ENCODE peak calls at places on chromosome 4, in nine cellular contexts. L is dorsolateral prefrontal cortex; F is CD4-positive, alpha-beta T cell; W is stimulated activated CD8-positive, alpha-beta memory T cell treated with anti-CD3 and anti-CD28 coated beads, Interleukin-7, amount 100 ng/mL, for 1 hour; Y is psoas muscle; X is MCF 10A; U is body of pancreas; D is NCI-H1930; V is AG08395. E is an unnamed sample.

GRCh38 chr4:77699731-77700210 is 94.2 kb downstream of the CXCL13 start:
- DNase-seq in Y (no peak), D (no peak), F (no peak), U (no peak), L (no peak), V (peak; percentile 76), X (peak; percentile 68), W (no peak), E (peak; percentile 88)

GRCh38 chr4:44150091-44150576 is 298.5 kb downstream of the KCTD8 start:
- DNase-seq in F (no peak), W (no peak), V (no peak), U (no peak), X (peak; percentile 45), Y (no peak), L (no peak), D (no peak), E (no peak)

GRCh38 chr4:86451560-86452322 is 91.9 kb upstream of the MAPK10 start:
- DNase-seq in F (no peak), X (peak; percentile 27), Y (no peak), L (no peak), U (no peak), V (peak; percentile 17), W (no peak), D (no peak), E (no peak)

GRCh38 chr4:153471691-153472080 is 5.5 kb downstream of the TMEM131L start:
- DNase-seq in F (peak; percentile 52), X (peak; percentile 55), D (no peak), Y (no peak), V (no peak), U (no peak), W (no peak), L (no peak), E (no peak)

GRCh38 chr4:147975902-147976301 is 244.0 kb downstream of the ARHGAP10 start:
- DNase-seq in D (no peak), L (no peak), W (no peak), V (peak; percentile 21), F (no peak), X (no peak), U (no peak), Y (no peak), E (no peak)

GRCh38 chr4:134202557-134202956 is 968 bp upstream of the PABPC4L start:
- DNase-seq in V (no peak), L (no peak), F (no peak), W (no peak), X (peak; percentile 58), Y (no peak), D (no peak), U (no peak), E (no peak)

GRCh38 chr4:4990857-4991540 is 28.3 kb downstream of the CYTL1 start:
- DNase-seq in X (peak; percentile 95), D (no peak), L (no peak), U (peak; percentile 71), W (no peak), F (no peak), Y (peak; percentile 88), V (peak; percentile 98), E (peak; percentile 64)

GRCh38 chr4:86788826-86789225 is 60.4 kb downstream of the SLC10A6 start:
- DNase-seq in U (no peak), W (no peak), F (no peak), V (no peak), L (no peak), D (no peak), X (no peak), Y (no peak), E (no peak)

GRCh38 chr4:61149278-61149677 is 50.8 kb upstream of the ADGRL3 start:
- DNase-seq in Y (no peak), V (no peak), F (no peak), W (no peak), X (peak; percentile 74), U (no peak), L (no peak), D (no peak), E (no peak)

GRCh38 chr4:48899950-48900349 is 6.6 kb downstream of the OCIAD2 start:
- DNase-seq in X (peak; percentile 58), V (no peak), D (no peak), U (no peak), L (no peak), Y (no peak), W (no peak), F (no peak), E (no peak)

GRCh38 chr4:152257601-152258066 is 278.3 kb downstream of the FBXW7 start:
- DNase-seq in Y (no peak), V (peak; percentile 48), U (no peak), X (no peak), L (no peak), D (no peak), W (no peak), F (no peak), E (no peak)

GRCh38 chr4:107733431-107733925 is 13.4 kb upstream of the PAPSS1 start:
- DNase-seq in D (no peak), F (no peak), V (no peak), X (no peak), W (no peak), L (no peak), U (no peak), Y (no peak), E (no peak)

GRCh38 chr4:24564488-24564887 is 19.9 kb downstream of the DHX15 start:
- DNase-seq in W (no peak), V (no peak), X (no peak), D (no peak), F (no peak), U (no peak), L (no peak), Y (no peak), E (no peak)

GRCh38 chr4:53863731-53864130 is 200.7 kb downstream of the CHIC2 start:
- DNase-seq in D (no peak), V (no peak), L (no peak), X (no peak), W (no peak), F (no peak), Y (no peak), U (no peak), E (no peak)

GRCh38 chr4:101265816-101266172 is 81.5 kb downstream of the PPP3CA start:
- DNase-seq in Y (no peak), D (no peak), V (no peak), X (no peak), F (no peak), L (no peak), U (no peak), W (no peak), E (no peak)

GRCh38 chr4:20297800-20298199 is 46.1 kb downstream of the SLIT2 start:
- DNase-seq in W (no peak), L (no peak), D (no peak), F (no peak), U (no peak), Y (no peak), V (no peak), X (no peak), E (no peak)

GRCh38 chr4:162804323-162804924 is 362.3 kb downstream of the NAF1 start:
- DNase-seq in V (no peak), F (no peak), X (no peak), W (no peak), L (no peak), U (no peak), Y (no peak), D (no peak), E (no peak)

GRCh38 chr4:143260750-143261149 is 75.9 kb upstream of the GAB1 start:
- DNase-seq in U (no peak), Y (no peak), W (no peak), V (no peak), X (no peak), D (no peak), F (no peak), L (no peak), E (no peak)

GRCh38 chr4:77284036-77284435 is 127.0 kb downstream of the CCNG2 start:
- DNase-seq in L (no peak), V (no peak), Y (no peak), X (peak; percentile 8), W (no peak), D (no peak), F (no peak), U (no peak), E (no peak)

GRCh38 chr4:33882246-33882990 is 2361.9 kb downstream of the ARAP2 start:
- DNase-seq in W (no peak), D (no peak), Y (no peak), L (no peak), V (no peak), X (no peak), U (no peak), F (no peak), E (no peak)

GRCh38 chr4:115234405-115235093 is 121.1 kb upstream of the NDST4 start:
- DNase-seq in L (no peak), F (no peak), W (no peak), U (no peak), Y (no peak), V (no peak), D (no peak), X (peak; percentile 28), E (peak; percentile 50)

GRCh38 chr4:1460967-1461868 is 55.0 kb upstream of the NKX1-1 start:
- DNase-seq in D (no peak), X (no peak), W (no peak), Y (no peak), L (no peak), F (no peak), V (no peak), U (no peak), E (no peak)

GRCh38 chr4:138450546-138450945 is 208.4 kb upstream of the SLC7A11 start:
- DNase-seq in W (no peak), V (no peak), Y (no peak), L (no peak), D (no peak), X (no peak), U (no peak), F (no peak), E (no peak)

GRCh38 chr4:168856312-168856711 is 153.7 kb downstream of the CBR4 start:
- DNase-seq in D (no peak), X (peak; percentile 13), V (no peak), W (no peak), F (no peak), L (no peak), Y (no peak), U (no peak), E (no peak)

GRCh38 chr4:173448103-173448502 is 49.2 kb upstream of the SCRG1 start:
- DNase-seq in W (no peak), X (no peak), U (peak; percentile 22), F (no peak), L (peak; percentile 74), Y (no peak), D (peak; percentile 58), V (peak; percentile 57), E (no peak)

GRCh38 chr4:167544391-167544790 is 310.1 kb upstream of the SPOCK3 start:
- DNase-seq in D (no peak), X (no peak), U (no peak), V (no peak), F (no peak), Y (no peak), W (no peak), L (no peak), E (no peak)

GRCh38 chr4:150096625-150097024 is 18.4 kb downstream of the DCLK2 start:
- DNase-seq in F (no peak), L (no peak), W (no peak), D (no peak), Y (no peak), X (no peak), U (no peak), V (no peak), E (no peak)

GRCh38 chr4:129043523-129043922 is 49.8 kb downstream of the SCLT1 start:
- DNase-seq in D (no peak), Y (no peak), F (no peak), V (peak; percentile 31), X (peak; percentile 43), W (no peak), L (no peak), U (no peak), E (peak; percentile 19)

GRCh38 chr4:6562931-6563901 is 11.8 kb upstream of the MAN2B2 start:
- DNase-seq in D (no peak), U (no peak), F (no peak), V (peak; percentile 64), W (no peak), Y (no peak), X (no peak), L (no peak), E (no peak)

GRCh38 chr4:141241986-141242385 is 21.3 kb downstream of the ZNF330 start:
- DNase-seq in Y (no peak), W (no peak), U (no peak), V (no peak), X (no peak), D (no peak), F (no peak), L (no peak), E (no peak)

GRCh38 chr4:24924309-24924781 is 11.5 kb upstream of the CCDC149 start:
- DNase-seq in Y (no peak), W (no peak), D (no peak), L (no peak), U (peak; percentile 42), F (no peak), X (peak; percentile 35), V (peak; percentile 95), E (peak; percentile 97)

E was measured in ACHN.